ENCODE peak calls at places on chromosomes 16 and 17, in nine cellular contexts. Z, K, J, D, L, S, I, H and M are unnamed samples.

GRCh38 chr17:40553694-40554534 is 11.4 kb downstream of the CCR7 start:
- DNase-seq in H (peak; percentile 29), S (peak; percentile 73), J (peak; percentile 64), D (peak; percentile 43), Z (no peak), K (peak; percentile 41), I (no peak), L (peak; percentile 38), M (no peak)

GRCh38 chr17:50135316-50136095 is 5.5 kb upstream of the SAMD14 start:
- DNase-seq in J (no peak), K (no peak), L (no peak), S (no peak), Z (no peak), I (no peak), D (no peak), H (no peak), M (no peak)

GRCh38 chr17:17944743-17945142 is 27.5 kb downstream of the TOM1L2 start:
- DNase-seq in I (no peak), S (no peak), L (no peak), Z (no peak), K (no peak), J (no peak), D (no peak), H (no peak), M (no peak)

GRCh38 chr16:81447383-81448101 is 2.9 kb downstream of the CMIP start:
- DNase-seq in D (no peak), S (peak; percentile 66), L (no peak), H (no peak), I (no peak), K (peak; percentile 36), Z (no peak), J (no peak), M (no peak)

GRCh38 chr17:47955497-47956461 is 1.9 kb downstream of the PRR15L start:
- DNase-seq in S (no peak), J (no peak), K (peak; percentile 90), I (no peak), D (no peak), L (no peak), H (no peak), Z (no peak), M (no peak)

GRCh38 chr17:36720131-36720530 is 118.7 kb downstream of the MRM1 start:
- DNase-seq in J (no peak), H (no peak), K (peak; percentile 32), S (no peak), Z (no peak), D (no peak), I (no peak), L (no peak), M (no peak)

GRCh38 chr17:2055494-2056220 is 754 bp downstream of the HIC1 start:
- DNase-seq in S (peak; percentile 54), H (peak; percentile 33), D (peak; percentile 55), Z (no peak), I (no peak), L (peak; percentile 56), J (peak; percentile 72), K (no peak), M (no peak)

GRCh38 chr17:74116087-74116717 is 87.3 kb upstream of the RPL38 start:
- DNase-seq in Z (no peak), L (no peak), J (no peak), H (no peak), K (peak; percentile 87), I (peak; percentile 65), D (no peak), S (no peak), M (no peak)

GRCh38 chr16:3490911-3491629 is 4.2 kb downstream of the C16orf90 start:
- DNase-seq in D (no peak), H (no peak), S (no peak), Z (no peak), K (peak; percentile 63), I (no peak), L (no peak), J (no peak), M (no peak)

GRCh38 chr16:87324411-87325275 is 7.5 kb upstream of the C16orf95 start:
- DNase-seq in K (peak; percentile 11), D (peak; percentile 10), H (peak; percentile 37), I (no peak), Z (peak; percentile 17), S (peak; percentile 67), J (peak; percentile 79), L (peak; percentile 14), M (peak; percentile 96)

GRCh38 chr17:42985225-42985624 is 4.9 kb downstream of the RUNDC1 start:
- DNase-seq in H (no peak), I (no peak), S (no peak), D (no peak), K (no peak), Z (no peak), J (no peak), L (no peak), M (no peak)

GRCh38 chr17:17191346-17191792 is 14.8 kb downstream of the PLD6 start:
- DNase-seq in K (no peak), D (peak; percentile 88), S (peak; percentile 90), L (peak; percentile 87), Z (no peak), H (no peak), J (peak; percentile 88), I (peak; percentile 73), M (no peak)

GRCh38 chr17:4777969-4778760 is 6.5 kb downstream of the TM4SF5 start:
- DNase-seq in J (no peak), K (peak; percentile 7), L (no peak), S (peak; percentile 67), I (no peak), H (no peak), D (peak; percentile 31), Z (no peak), M (peak; percentile 60)

GRCh38 chr17:76551685-76552084 is 11.8 kb downstream of the PRCD start:
- DNase-seq in J (no peak), S (no peak), K (peak; percentile 51), I (no peak), Z (no peak), D (no peak), L (no peak), H (no peak), M (no peak)

GRCh38 chr17:60392845-60393702 is 1.1 kb upstream of the USP32 start:
- DNase-seq in J (peak; percentile 34), Z (peak; percentile 1), K (peak; percentile 93), H (no peak), S (no peak), L (peak; percentile 50), D (peak; percentile 60), I (peak; percentile 36), M (no peak)

GRCh38 chr17:35900693-35901487 is 20.7 kb upstream of the CCL5 start:
- DNase-seq in Z (no peak), H (peak; percentile 6), L (no peak), K (peak; percentile 71), J (peak; percentile 24), D (no peak), S (peak; percentile 79), I (no peak), M (no peak)

GRCh38 chr16:31428638-31429247 is 583 bp upstream of the COX6A2 start:
- DNase-seq in J (no peak), S (no peak), Z (no peak), D (no peak), L (no peak), I (no peak), H (no peak), K (no peak), M (no peak)

GRCh38 chr17:58233547-58233946 is 4.8 kb upstream of the LPO start:
- DNase-seq in I (no peak), J (no peak), Z (no peak), S (peak; percentile 12), L (no peak), K (no peak), H (no peak), D (no peak), M (no peak)

GRCh38 chr16:81432899-81433560 is 11.6 kb upstream of the CMIP start:
- DNase-seq in D (no peak), I (no peak), H (no peak), J (no peak), K (no peak), Z (no peak), S (no peak), L (no peak), M (no peak)

GRCh38 chr16:82050506-82050905 is 15.5 kb downstream of the HSD17B2 start:
- DNase-seq in L (no peak), H (no peak), J (no peak), D (no peak), K (no peak), S (no peak), Z (no peak), I (no peak), M (no peak)

GRCh38 chr17:29176500-29177351 is 3.5 kb downstream of the MYO18A start:
- DNase-seq in J (peak; percentile 79), S (peak; percentile 90), Z (peak; percentile 36), L (peak; percentile 47), I (peak; percentile 80), D (peak; percentile 43), H (peak; percentile 56), K (peak; percentile 95), M (peak; percentile 83)

GRCh38 chr16:82881517-82881916 is 254.7 kb downstream of the CDH13 start:
- DNase-seq in L (no peak), K (peak; percentile 2), I (no peak), D (no peak), J (no peak), Z (no peak), S (no peak), H (no peak), M (no peak)

GRCh38 chr16:49000594-49000993 is 281.0 kb downstream of the CBLN1 start:
- DNase-seq in H (no peak), L (no peak), K (peak; percentile 41), J (no peak), I (no peak), Z (no peak), S (no peak), D (no peak), M (no peak)

GRCh38 chr17:36590082-36590481 is 1.6 kb upstream of the DHRS11 start:
- DNase-seq in J (no peak), D (peak; percentile 25), H (no peak), I (no peak), L (no peak), Z (no peak), S (no peak), K (no peak), M (no peak)